ENCODE peak calls at places on chromosome 2, in four cellular contexts. One of them, this sample, is unnamed.

GRCh38 chr2:164721425-164721824 is 100.1 kb upstream of the GRB14 start:
- DNase-seq in H1: no peak
- DNase-seq in K562: no peak
- DNase-seq in WTC11: no peak
- DNase-seq in this sample: no peak

GRCh38 chr2:216031960-216032689 is 18.8 kb upstream of the MREG start:
- DNase-seq in H1: no peak
- DNase-seq in WTC11: no peak
- DNase-seq in K562: no peak
- DNase-seq in this sample: no peak

GRCh38 chr2:46845542-46846453 is 69.8 kb downstream of the MCFD2 start:
- DNase-seq in H1: no peak
- DNase-seq in K562: no peak
- DNase-seq in WTC11: no peak
- DNase-seq in this sample: no peak

GRCh38 chr2:10120158-10120937 is 2.2 kb upstream of the RRM2 start:
- DNase-seq in K562: peak
- DNase-seq in H1: peak
- DNase-seq in WTC11: peak
- DNase-seq in this sample: peak

GRCh38 chr2:27407798-27408491 is 1.4 kb downstream of the PPM1G start:
- DNase-seq in WTC11: peak
- DNase-seq in H1: no peak
- DNase-seq in K562: peak
- DNase-seq in this sample: peak

GRCh38 chr2:73983322-73984202 is 1.1 kb upstream of the TET3 start:
- DNase-seq in K562: no peak
- DNase-seq in WTC11: peak
- DNase-seq in H1: no peak
- DNase-seq in this sample: peak

GRCh38 chr2:239149501-239149900 is 251.3 kb downstream of the HDAC4 start:
- DNase-seq in H1: no peak
- DNase-seq in WTC11: no peak
- DNase-seq in K562: no peak
- DNase-seq in this sample: no peak

GRCh38 chr2:37614061-37614802 is 57.2 kb downstream of the CDC42EP3 start:
- DNase-seq in H1: no peak
- DNase-seq in K562: no peak
- DNase-seq in WTC11: no peak
- DNase-seq in this sample: no peak

GRCh38 chr2:236689393-236689700 is 119.7 kb downstream of the ACKR3 start:
- DNase-seq in H1: no peak
- DNase-seq in WTC11: no peak
- DNase-seq in K562: no peak
- DNase-seq in this sample: no peak

GRCh38 chr2:8684421-8684884 is 2.6 kb downstream of the ID2 start:
- DNase-seq in H1: no peak
- DNase-seq in K562: peak
- DNase-seq in WTC11: no peak
- DNase-seq in this sample: peak

GRCh38 chr2:43714164-43714563 is 37.9 kb upstream of the C1GALT1C1L start:
- DNase-seq in K562: no peak
- DNase-seq in H1: no peak
- DNase-seq in WTC11: no peak
- DNase-seq in this sample: no peak

GRCh38 chr2:100588071-100588786 is 25.4 kb downstream of the PDCL3 start:
- DNase-seq in K562: peak
- DNase-seq in WTC11: no peak
- DNase-seq in H1: no peak
- DNase-seq in this sample: no peak

GRCh38 chr2:238603596-238603995 is 176.9 kb downstream of the ASB1 start:
- DNase-seq in K562: no peak
- DNase-seq in H1: no peak
- DNase-seq in WTC11: no peak
- DNase-seq in this sample: no peak

GRCh38 chr2:10306901-10307463 is 4.3 kb downstream of the HPCAL1 start:
- DNase-seq in H1: no peak
- DNase-seq in WTC11: no peak
- DNase-seq in K562: no peak
- DNase-seq in this sample: no peak

GRCh38 chr2:143803936-143804335 is 674.7 kb downstream of the ARHGAP15 start:
- DNase-seq in H1: no peak
- DNase-seq in K562: no peak
- DNase-seq in WTC11: no peak
- DNase-seq in this sample: no peak

GRCh38 chr2:208142255-208142924 is 3.6 kb downstream of the CRYGB start:
- DNase-seq in H1: no peak
- DNase-seq in K562: no peak
- DNase-seq in WTC11: no peak
- DNase-seq in this sample: peak
- TF ChIP-seq TEAD4 in H1: no peak
- TF ChIP-seq TEAD4 in K562: no peak
- TF ChIP-seq TEAD4 in WTC11: no peak
- TF ChIP-seq TEAD4 in this sample: no peak

DNA sequence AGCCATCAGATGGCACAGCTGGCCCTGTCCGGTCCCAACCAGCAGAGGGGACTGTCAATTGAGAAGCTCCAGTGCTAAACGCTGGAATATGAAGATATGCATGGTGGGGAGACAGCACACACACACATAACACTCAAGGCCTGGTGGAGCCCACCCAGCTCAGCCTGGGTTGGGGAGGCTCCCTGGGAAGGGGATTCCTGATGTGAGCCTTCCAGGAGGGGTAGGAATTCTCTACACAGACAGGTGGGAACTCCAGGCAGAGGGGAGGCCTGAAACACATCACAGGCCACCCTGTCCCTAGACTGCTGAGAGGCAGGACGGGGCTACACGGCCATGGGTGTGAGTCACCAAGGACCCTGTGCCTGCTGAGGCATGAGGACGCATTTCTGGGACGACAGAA is 49.4 kb upstream of the SH3RF3 start:
- DNase-seq in K562: no peak
- DNase-seq in WTC11: no peak
- DNase-seq in H1: no peak
- DNase-seq in this sample: no peak
- TF ChIP-seq TEAD4 in K562: no peak
- TF ChIP-seq TEAD4 in WTC11: no peak
- TF ChIP-seq TEAD4 in H1: no peak
- TF ChIP-seq TEAD4 in this sample: no peak

GRCh38 chr2:201248288-201248844 is 12.0 kb upstream of the CASP8 start:
- DNase-seq in H1: no peak
- DNase-seq in K562: no peak
- DNase-seq in WTC11: no peak
- DNase-seq in this sample: no peak
- TF ChIP-seq TEAD4 in H1: no peak
- TF ChIP-seq TEAD4 in K562: no peak
- TF ChIP-seq TEAD4 in WTC11: no peak
- TF ChIP-seq TEAD4 in this sample: no peak

GRCh38 chr2:121049921-121050585 is 234.9 kb downstream of the TFCP2L1 start:
- DNase-seq in WTC11: no peak
- DNase-seq in H1: no peak
- DNase-seq in K562: no peak
- DNase-seq in this sample: no peak

GRCh38 chr2:121055088-121055487 is 229.9 kb downstream of the TFCP2L1 start:
- DNase-seq in WTC11: no peak
- DNase-seq in K562: no peak
- DNase-seq in H1: no peak
- DNase-seq in this sample: no peak

GRCh38 chr2:121052023-121052422 is 233.0 kb downstream of the TFCP2L1 start:
- DNase-seq in K562: no peak
- DNase-seq in H1: no peak
- DNase-seq in WTC11: no peak
- DNase-seq in this sample: no peak

GRCh38 chr2:121055501-121055900 is 229.5 kb downstream of the TFCP2L1 start:
- DNase-seq in WTC11: no peak
- DNase-seq in K562: no peak
- DNase-seq in H1: no peak
- DNase-seq in this sample: no peak

GRCh38 chr2:121052507-121052906 is 232.5 kb downstream of the TFCP2L1 start:
- DNase-seq in WTC11: no peak
- DNase-seq in K562: no peak
- DNase-seq in H1: no peak
- DNase-seq in this sample: no peak
- TF ChIP-seq TEAD4 in WTC11: no peak
- TF ChIP-seq TEAD4 in K562: no peak
- TF ChIP-seq TEAD4 in H1: no peak
- TF ChIP-seq TEAD4 in this sample: no peak

GRCh38 chr2:192579965-192580700 is 385.4 kb upstream of the TMEFF2 start:
- DNase-seq in H1: no peak
- DNase-seq in K562: no peak
- DNase-seq in WTC11: no peak
- DNase-seq in this sample: no peak
- TF ChIP-seq TEAD4 in H1: no peak
- TF ChIP-seq TEAD4 in K562: no peak
- TF ChIP-seq TEAD4 in WTC11: no peak
- TF ChIP-seq TEAD4 in this sample: no peak

DNA sequence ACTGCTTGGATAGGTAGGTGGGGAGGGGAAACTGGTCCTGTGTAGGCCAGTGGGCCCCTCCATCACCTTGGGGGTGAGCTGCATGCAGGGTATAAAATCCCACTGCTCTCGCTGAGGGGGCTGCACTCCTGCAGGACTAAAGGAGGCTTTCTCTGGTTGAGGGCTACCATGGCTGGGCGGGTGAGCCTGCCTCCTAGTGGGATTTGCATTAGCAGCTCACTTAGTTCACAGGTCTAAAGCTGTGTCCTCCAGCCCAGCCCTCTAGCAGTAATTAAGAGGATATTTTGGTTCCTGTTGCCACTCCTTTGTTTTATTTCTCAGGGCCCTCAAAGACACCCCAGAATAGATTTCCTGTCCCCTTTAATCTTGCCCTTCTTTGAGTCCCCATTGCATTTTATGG is 24.6 kb downstream of the TMEM127 start:
- DNase-seq in K562: no peak
- DNase-seq in WTC11: peak
- DNase-seq in H1: no peak
- DNase-seq in this sample: no peak
- TF ChIP-seq TEAD4 in K562: no peak
- TF ChIP-seq TEAD4 in WTC11: no peak
- TF ChIP-seq TEAD4 in H1: no peak
- TF ChIP-seq TEAD4 in this sample: no peak

GRCh38 chr2:217099561-217099960 is 239.7 kb upstream of the TNP1 start:
- DNase-seq in K562: no peak
- DNase-seq in H1: no peak
- DNase-seq in WTC11: no peak
- DNase-seq in this sample: no peak
- TF ChIP-seq TEAD4 in K562: no peak
- TF ChIP-seq TEAD4 in H1: no peak
- TF ChIP-seq TEAD4 in WTC11: no peak
- TF ChIP-seq TEAD4 in this sample: no peak

GRCh38 chr2:14454102-14454676 is 178.3 kb upstream of the LRATD1 start:
- DNase-seq in K562: no peak
- DNase-seq in H1: no peak
- DNase-seq in WTC11: no peak
- DNase-seq in this sample: no peak

GRCh38 chr2:14448340-14448739 is 184.2 kb upstream of the LRATD1 start:
- DNase-seq in K562: no peak
- DNase-seq in WTC11: no peak
- DNase-seq in H1: no peak
- DNase-seq in this sample: no peak

GRCh38 chr2:14445670-14446069 is 186.8 kb upstream of the LRATD1 start:
- DNase-seq in K562: no peak
- DNase-seq in H1: no peak
- DNase-seq in WTC11: no peak
- DNase-seq in this sample: no peak

GRCh38 chr2:14451312-14451711 is 181.2 kb upstream of the LRATD1 start:
- DNase-seq in H1: no peak
- DNase-seq in K562: no peak
- DNase-seq in WTC11: no peak
- DNase-seq in this sample: no peak
- TF ChIP-seq TEAD4 in H1: no peak
- TF ChIP-seq TEAD4 in K562: no peak
- TF ChIP-seq TEAD4 in WTC11: no peak
- TF ChIP-seq TEAD4 in this sample: no peak

GRCh38 chr2:225471492-225471891 is 72.0 kb downstream of the NYAP2 start:
- DNase-seq in WTC11: no peak
- DNase-seq in H1: no peak
- DNase-seq in K562: no peak
- DNase-seq in this sample: no peak
- TF ChIP-seq TEAD4 in WTC11: no peak
- TF ChIP-seq TEAD4 in H1: no peak
- TF ChIP-seq TEAD4 in K562: peak
- TF ChIP-seq TEAD4 in this sample: no peak

DNA sequence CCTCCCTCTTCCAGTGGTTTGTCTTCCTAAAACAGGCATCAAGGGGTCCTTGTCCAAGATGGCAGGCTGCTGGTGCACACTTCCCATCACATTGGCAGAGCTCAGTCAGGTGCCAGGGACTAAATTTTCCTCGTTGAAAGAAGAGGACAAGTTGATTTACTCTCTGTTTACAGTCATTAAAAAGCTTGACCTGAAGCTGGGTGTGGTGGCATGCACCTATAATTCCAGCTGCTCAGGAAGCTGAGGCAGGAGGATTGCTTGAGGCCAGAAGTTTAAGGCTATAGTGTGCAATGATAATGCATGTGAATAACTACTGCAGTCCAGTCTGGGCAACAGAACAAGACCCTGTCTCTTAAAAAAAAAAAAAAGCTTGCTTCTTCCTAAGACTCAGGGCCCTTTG is 3.6 kb upstream of the PLB1 start:
- DNase-seq in H1: no peak
- DNase-seq in K562: no peak
- DNase-seq in WTC11: no peak
- DNase-seq in this sample: no peak
- TF ChIP-seq TEAD4 in H1: no peak
- TF ChIP-seq TEAD4 in K562: no peak
- TF ChIP-seq TEAD4 in WTC11: no peak
- TF ChIP-seq TEAD4 in this sample: no peak

This sample was measured in SK-N-SH.